ENCODE peak calls at places on chromosomes 3 and 15, in nine cellular contexts. One of them, this sample, is unnamed.

GRCh38 chr3:40770046-40770445 is 245.3 kb downstream of the ZNF621 start:
- DNase-seq in H9: peak; percentile 7
- DNase-seq in M059J: no peak
- DNase-seq in KG1: no peak
- DNase-seq in amygdala: no peak
- DNase-seq in LoVo: no peak
- DNase-seq in heart left ventricle: no peak
- DNase-seq in HFFc6: no peak
- DNase-seq in NCI-H1930: no peak
- DNase-seq in this sample: no peak

GRCh38 chr3:144590854-144591253 is 619.2 kb downstream of the DIPK2A start:
- DNase-seq in HFFc6: peak; percentile 40
- DNase-seq in heart left ventricle: no peak
- DNase-seq in H9: no peak
- DNase-seq in M059J: peak; percentile 53
- DNase-seq in LoVo: no peak
- DNase-seq in KG1: no peak
- DNase-seq in NCI-H1930: no peak
- DNase-seq in amygdala: no peak
- DNase-seq in this sample: no peak

GRCh38 chr3:9942164-9942563 is 8.5 kb downstream of the CRELD1 start:
- DNase-seq in NCI-H1930: no peak
- DNase-seq in HFFc6: no peak
- DNase-seq in KG1: no peak
- DNase-seq in M059J: no peak
- DNase-seq in amygdala: no peak
- DNase-seq in H9: no peak
- DNase-seq in heart left ventricle: no peak
- DNase-seq in LoVo: no peak
- DNase-seq in this sample: no peak

GRCh38 chr15:99931703-99932603 is 198.7 kb upstream of the LYSMD4 start:
- DNase-seq in HFFc6: no peak
- DNase-seq in LoVo: no peak
- DNase-seq in NCI-H1930: no peak
- DNase-seq in M059J: peak; percentile 73
- DNase-seq in amygdala: no peak
- DNase-seq in KG1: no peak
- DNase-seq in H9: no peak
- DNase-seq in heart left ventricle: no peak
- DNase-seq in this sample: no peak

GRCh38 chr3:28577941-28578340 is 229.3 kb upstream of the AZI2 start:
- DNase-seq in H9: no peak
- DNase-seq in NCI-H1930: no peak
- DNase-seq in LoVo: no peak
- DNase-seq in heart left ventricle: no peak
- DNase-seq in M059J: no peak
- DNase-seq in HFFc6: no peak
- DNase-seq in KG1: no peak
- DNase-seq in amygdala: no peak
- DNase-seq in this sample: no peak

GRCh38 chr3:123652346-123652984 is 67.6 kb upstream of the HACD2 start:
- DNase-seq in LoVo: peak; percentile 72
- DNase-seq in heart left ventricle: peak; percentile 79
- DNase-seq in KG1: peak; percentile 33
- DNase-seq in amygdala: peak; percentile 79
- DNase-seq in H9: peak; percentile 84
- DNase-seq in HFFc6: peak; percentile 58
- DNase-seq in M059J: peak; percentile 69
- DNase-seq in NCI-H1930: peak; percentile 49
- DNase-seq in this sample: peak; percentile 70

GRCh38 chr15:33908396-33908795 is 59.9 kb upstream of the CHRM5 start:
- DNase-seq in KG1: no peak
- DNase-seq in heart left ventricle: no peak
- DNase-seq in HFFc6: peak; percentile 32
- DNase-seq in NCI-H1930: no peak
- DNase-seq in amygdala: no peak
- DNase-seq in LoVo: no peak
- DNase-seq in M059J: peak; percentile 7
- DNase-seq in H9: no peak
- DNase-seq in this sample: no peak

GRCh38 chr3:171559586-171559985 is 99.4 kb upstream of the TNIK start:
- DNase-seq in LoVo: no peak
- DNase-seq in amygdala: no peak
- DNase-seq in M059J: no peak
- DNase-seq in heart left ventricle: no peak
- DNase-seq in HFFc6: no peak
- DNase-seq in NCI-H1930: no peak
- DNase-seq in H9: no peak
- DNase-seq in KG1: no peak
- DNase-seq in this sample: no peak

GRCh38 chr15:66598095-66598815 is 32.5 kb upstream of the LCTL start:
- DNase-seq in M059J: no peak
- DNase-seq in heart left ventricle: no peak
- DNase-seq in HFFc6: no peak
- DNase-seq in NCI-H1930: no peak
- DNase-seq in H9: no peak
- DNase-seq in LoVo: no peak
- DNase-seq in KG1: no peak
- DNase-seq in amygdala: no peak
- DNase-seq in this sample: no peak